ENCODE peak calls at places on chromosomes 3 and 15, in four cellular contexts. U is H9, E is H1, K is trophoblast cell. S is an unnamed sample.

GRCh38 chr15:27977656-27978055 is 121.5 kb downstream of the OCA2 start:
- DNase-seq in E (no peak), U (no peak), K (no peak), S (no peak)

GRCh38 chr15:63288778-63289378 is 11.5 kb downstream of the APH1B start:
- DNase-seq in U (no peak), E (no peak), K (peak; percentile 73), S (peak; percentile 53)

GRCh38 chr3:135134717-135135116 is 339.7 kb downstream of the EPHB1 start:
- DNase-seq in U (no peak), K (no peak), E (no peak), S (no peak)

GRCh38 chr15:32919749-32920414 is 202.1 kb downstream of the GREM1 start:
- DNase-seq in E (no peak), U (no peak), K (peak; percentile 7), S (no peak)

GRCh38 chr3:67083277-67083676 is 85.2 kb downstream of the KBTBD8 start:
- DNase-seq in U (no peak), E (no peak), K (no peak), S (no peak)

GRCh38 chr15:86629409-86629808 is 549.7 kb downstream of the AGBL1 start:
- DNase-seq in U (no peak), K (no peak), E (no peak), S (no peak)

GRCh38 chr15:84976746-84977345 is 4.8 kb upstream of the PDE8A start:
- DNase-seq in U (no peak), E (no peak), K (no peak), S (no peak)

GRCh38 chr15:91853968-91854943 is 748 bp downstream of the SLCO3A1 start:
- DNase-seq in U (peak; percentile 51), E (no peak), K (peak; percentile 27), S (peak; percentile 57)

GRCh38 chr3:194205675-194206133 is 69.8 kb downstream of the HES1 start:
- DNase-seq in E (no peak), U (peak; percentile 50), K (no peak), S (peak; percentile 73)

GRCh38 chr3:188431553-188431952 is 277.6 kb downstream of the LPP start:
- DNase-seq in U (no peak), K (peak; percentile 35), E (no peak), S (no peak)

GRCh38 chr15:44633603-44634002 is 29.9 kb downstream of the SPG11 start:
- DNase-seq in K (peak; percentile 2), U (no peak), E (no peak), S (no peak)

GRCh38 chr3:105223815-105224214 is 142.9 kb upstream of the ALCAM start:
- DNase-seq in K (no peak), U (no peak), E (no peak), S (no peak)

GRCh38 chr15:67003586-67003985 is 61.8 kb upstream of the SMAD3 start:
- DNase-seq in U (no peak), E (no peak), K (peak; percentile 93), S (no peak)

GRCh38 chr3:123083446-123084124 is 16.8 kb downstream of the PDIA5 start:
- DNase-seq in E (no peak), U (no peak), K (no peak), S (no peak)

GRCh38 chr3:9422712-9423424 is 25.5 kb downstream of the SETD5 start:
- DNase-seq in E (no peak), U (peak; percentile 36), K (peak; percentile 59), S (peak; percentile 85)

GRCh38 chr3:121737644-121738043 is 11.9 kb downstream of the GOLGB1 start:
- DNase-seq in U (no peak), K (no peak), E (no peak), S (no peak)

GRCh38 chr3:194204793-194205065 is 68.8 kb downstream of the HES1 start:
- DNase-seq in K (peak; percentile 77), E (no peak), U (no peak), S (no peak)

GRCh38 chr3:136042608-136043221 is 77.2 kb downstream of the PPP2R3A start:
- DNase-seq in U (no peak), E (no peak), K (peak; percentile 82), S (peak; percentile 52)

GRCh38 chr3:101325393-101326134 is 5.2 kb upstream of the IMPG2 start:
- DNase-seq in K (peak; percentile 38), U (no peak), E (no peak), S (no peak)

GRCh38 chr3:126683506-126683905 is 20.5 kb upstream of the CHCHD6 start:
- DNase-seq in E (no peak), K (no peak), U (no peak), S (peak; percentile 22)

GRCh38 chr3:150414273-150414672 is 6.2 kb downstream of the TSC22D2 start:
- DNase-seq in K (peak; percentile 43), U (no peak), E (no peak), S (peak; percentile 23)

GRCh38 chr3:114569186-114569585 is 275.4 kb downstream of the TIGIT start:
- DNase-seq in E (no peak), U (no peak), K (no peak), S (no peak)

GRCh38 chr3:17116007-17116659 is 231.4 kb downstream of the PLCL2 start:
- DNase-seq in E (no peak), U (no peak), K (peak; percentile 23), S (peak; percentile 21)

GRCh38 chr3:138732465-138732864 is 102.3 kb downstream of the PIK3CB start:
- DNase-seq in E (no peak), U (no peak), K (no peak), S (no peak)

GRCh38 chr3:85864896-85865295 is 906.1 kb downstream of the CADM2 start:
- DNase-seq in U (no peak), K (no peak), E (no peak), S (peak; percentile 39)

GRCh38 chr15:96171842-96172241 is 158.7 kb upstream of the NR2F2 start:
- DNase-seq in U (no peak), K (peak; percentile 81), E (no peak), S (peak; percentile 82)

GRCh38 chr15:97235285-97235985 is 725.1 kb upstream of the ARRDC4 start:
- DNase-seq in U (peak; percentile 52), E (no peak), K (peak; percentile 80), S (peak; percentile 63)

DNA sequence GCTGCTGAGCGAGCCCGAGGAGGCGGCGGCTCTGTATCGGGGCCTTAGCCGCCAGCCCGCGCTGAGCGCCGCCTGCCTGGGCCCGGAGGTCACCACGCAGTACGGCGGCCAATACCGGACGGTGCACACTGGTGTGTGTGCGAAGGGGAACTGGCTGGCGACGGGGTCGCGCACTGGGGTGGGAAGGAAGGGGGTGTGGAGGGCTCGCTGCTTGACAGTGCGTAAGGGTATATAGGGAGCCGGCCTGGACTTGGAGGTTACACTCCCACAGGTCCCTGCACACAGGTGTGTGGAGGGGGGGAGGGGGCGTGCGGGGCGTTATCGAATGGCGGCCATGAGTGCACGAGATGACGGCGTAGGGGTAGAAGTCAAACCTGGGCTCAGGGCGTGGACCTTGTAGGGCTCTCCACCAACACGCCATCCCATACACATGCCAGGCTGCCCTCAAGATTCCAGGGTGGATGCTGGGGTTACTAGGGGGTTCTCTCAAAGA is 386 bp downstream of the APEH start:
- DNase-seq in U (no peak), E (no peak), K (no peak), S (no peak)
- H3K4ac ChIP-seq in U (no peak overlapping the region), E (peak overlapping the region; percentile 58), K (peak overlapping the region; percentile 14), S (no peak overlapping the region)

GRCh38 chr15:73598540-73599195 is 34.5 kb downstream of the NPTN start:
- DNase-seq in E (no peak), K (no peak), U (no peak), S (no peak)
- H3K79me2 ChIP-seq in E (peaks cover 100% of the 10 kb centered on the region), K (peaks cover 5% of the 10 kb centered on the region), U (peaks cover 11% of the 10 kb centered on the region), S (peaks cover 60% of the 10 kb centered on the region)

GRCh38 chr3:124267406-124267805 is 275.5 kb upstream of the ROPN1 start:
- DNase-seq in E (no peak), K (no peak), U (no peak), S (no peak)

GRCh38 chr3:124266517-124266916 is 274.6 kb upstream of the ROPN1 start:
- DNase-seq in E (no peak), K (peak; percentile 55), U (no peak), S (peak; percentile 59)

GRCh38 chr3:124260206-124260915 is 268.4 kb upstream of the ROPN1 start:
- DNase-seq in E (no peak), K (peak; percentile 14), U (no peak), S (peak; percentile 40)

GRCh38 chr3:124261301-124261700 is 269.4 kb upstream of the ROPN1 start:
- DNase-seq in E (no peak), K (no peak), U (no peak), S (peak; percentile 85)

DNA sequence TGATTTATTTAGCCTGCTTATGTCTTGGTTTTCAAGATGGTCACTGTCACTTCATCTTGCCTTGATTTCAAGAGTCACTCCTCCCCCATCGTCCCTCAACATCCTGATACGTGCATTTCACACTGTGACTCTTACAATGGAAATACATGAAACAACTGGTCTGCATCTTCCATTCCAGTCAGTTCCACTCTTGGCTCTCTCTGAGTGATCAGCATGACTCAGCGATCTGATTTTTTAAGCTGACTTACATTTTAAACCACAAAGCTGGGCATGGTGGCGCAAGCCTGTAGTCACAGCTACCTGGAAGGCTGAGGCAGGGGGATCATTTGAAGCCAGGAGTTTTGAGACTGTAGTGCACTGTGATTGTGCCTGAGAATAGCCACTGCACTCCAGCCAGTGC is 271.2 kb upstream of the ROPN1 start:
- DNase-seq in U (no peak), K (no peak), E (no peak), S (peak; percentile 61)
- H3K4ac ChIP-seq in U (no peak overlapping the region), K (no peak overlapping the region), E (no peak overlapping the region), S (no peak overlapping the region)

GRCh38 chr3:44969779-44970178 is 6.2 kb downstream of the ZDHHC3 start:
- DNase-seq in U (no peak), K (no peak), E (no peak), S (no peak)

GRCh38 chr3:44970916-44971490 is 5.0 kb downstream of the ZDHHC3 start:
- DNase-seq in E (no peak), K (peak; percentile 88), U (no peak), S (no peak)

GRCh38 chr3:44966795-44967278 is 9.1 kb downstream of the ZDHHC3 start:
- DNase-seq in E (no peak), U (no peak), K (peak; percentile 81), S (no peak)

GRCh38 chr3:44968447-44968858 is 7.5 kb downstream of the ZDHHC3 start:
- DNase-seq in K (no peak), U (no peak), E (no peak), S (no peak)

DNA sequence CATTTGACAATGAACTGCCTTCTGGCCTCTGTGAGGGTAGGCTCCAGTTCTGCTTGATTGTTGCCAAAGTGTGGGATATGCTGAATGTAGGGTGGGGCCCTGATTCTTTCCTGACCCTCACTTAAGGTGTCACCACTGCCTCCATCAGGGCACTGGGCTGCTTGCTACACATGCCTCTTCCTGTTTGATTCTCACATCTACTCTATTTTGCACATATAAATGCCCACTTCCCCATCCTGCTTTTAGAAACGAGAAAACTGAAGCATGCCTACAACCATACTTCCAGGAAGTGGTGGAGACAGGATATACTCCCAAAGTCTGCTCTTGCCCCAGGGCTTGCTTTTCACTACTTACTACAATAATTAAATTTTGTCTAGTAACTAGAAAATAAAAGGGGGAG is 6.8 kb downstream of the ZDHHC3 start:
- DNase-seq in E (no peak), U (no peak), K (no peak), S (no peak)
- H3K79me2 ChIP-seq in E (peaks cover 89% of the 10 kb centered on the region), U (peaks cover 7% of the 10 kb centered on the region), K (no peaks in the 10 kb centered on the region), S (peaks cover 10% of the 10 kb centered on the region)

S was measured in mesendoderm.